ENCODE peak calls at places on chromosomes 13 and 19, in seven cellular contexts. One of them, this sample, is unnamed.

GRCh38 chr13:38674208-38674607 is 12.7 kb upstream of the FREM2 start:
- DNase-seq in PC-9: no peak
- DNase-seq in CD4-positive, alpha-beta T cell: no peak
- DNase-seq in mammary epithelial cell: peak; percentile 35
- DNase-seq in lower lobe of right lung: no peak
- DNase-seq in neural progenitor cell: no peak
- DNase-seq in right cardiac atrium: no peak
- DNase-seq in this sample: no peak

GRCh38 chr19:5718579-5719273 is 1.2 kb downstream of the LONP1 start:
- DNase-seq in PC-9: peak; percentile 70
- DNase-seq in CD4-positive, alpha-beta T cell: no peak
- DNase-seq in mammary epithelial cell: peak; percentile 66
- DNase-seq in lower lobe of right lung: no peak
- DNase-seq in neural progenitor cell: no peak
- DNase-seq in right cardiac atrium: no peak
- DNase-seq in this sample: no peak

GRCh38 chr13:98843482-98843877 is 91.0 kb upstream of the SLC15A1 start:
- DNase-seq in PC-9: no peak
- DNase-seq in CD4-positive, alpha-beta T cell: no peak
- DNase-seq in mammary epithelial cell: no peak
- DNase-seq in lower lobe of right lung: no peak
- DNase-seq in neural progenitor cell: no peak
- DNase-seq in right cardiac atrium: no peak
- DNase-seq in this sample: no peak

GRCh38 chr13:21528616-21529015 is 69.5 kb upstream of the ZDHHC20 start:
- DNase-seq in PC-9: no peak
- DNase-seq in CD4-positive, alpha-beta T cell: no peak
- DNase-seq in mammary epithelial cell: no peak
- DNase-seq in lower lobe of right lung: no peak
- DNase-seq in neural progenitor cell: no peak
- DNase-seq in right cardiac atrium: no peak
- DNase-seq in this sample: no peak

GRCh38 chr13:101875717-101876393 is 423.4 kb downstream of the ITGBL1 start:
- DNase-seq in PC-9: peak; percentile 95
- DNase-seq in CD4-positive, alpha-beta T cell: no peak
- DNase-seq in mammary epithelial cell: peak; percentile 91
- DNase-seq in lower lobe of right lung: no peak
- DNase-seq in neural progenitor cell: no peak
- DNase-seq in right cardiac atrium: no peak
- DNase-seq in this sample: no peak

GRCh38 chr19:36719687-36720556 is 32.5 kb downstream of the ZNF567 start:
- DNase-seq in PC-9: no peak
- DNase-seq in CD4-positive, alpha-beta T cell: no peak
- DNase-seq in mammary epithelial cell: peak; percentile 16
- DNase-seq in lower lobe of right lung: no peak
- DNase-seq in neural progenitor cell: no peak
- DNase-seq in right cardiac atrium: no peak
- DNase-seq in this sample: no peak

GRCh38 chr13:51758691-51759090 is 45.3 kb downstream of the DHRS12 start:
- DNase-seq in PC-9: no peak
- DNase-seq in CD4-positive, alpha-beta T cell: no peak
- DNase-seq in mammary epithelial cell: no peak
- DNase-seq in lower lobe of right lung: no peak
- DNase-seq in neural progenitor cell: no peak
- DNase-seq in right cardiac atrium: no peak
- DNase-seq in this sample: no peak

GRCh38 chr19:41845051-41845590 is 279 bp downstream of the DMRTC2 start:
- DNase-seq in PC-9: no peak
- DNase-seq in CD4-positive, alpha-beta T cell: no peak
- DNase-seq in mammary epithelial cell: no peak
- DNase-seq in lower lobe of right lung: no peak
- DNase-seq in neural progenitor cell: no peak
- DNase-seq in right cardiac atrium: no peak
- DNase-seq in this sample: no peak

GRCh38 chr19:27794444-27795042 is 1418.4 kb downstream of the UQCRFS1 start:
- DNase-seq in PC-9: peak; percentile 34
- DNase-seq in CD4-positive, alpha-beta T cell: no peak
- DNase-seq in mammary epithelial cell: peak; percentile 28
- DNase-seq in lower lobe of right lung: no peak
- DNase-seq in neural progenitor cell: peak; percentile 67
- DNase-seq in right cardiac atrium: no peak
- DNase-seq in this sample: no peak

GRCh38 chr19:27828781-27829275 is 1384.1 kb downstream of the UQCRFS1 start:
- DNase-seq in PC-9: no peak
- DNase-seq in CD4-positive, alpha-beta T cell: no peak
- DNase-seq in mammary epithelial cell: no peak
- DNase-seq in lower lobe of right lung: no peak
- DNase-seq in neural progenitor cell: no peak
- DNase-seq in right cardiac atrium: no peak
- DNase-seq in this sample: no peak

GRCh38 chr13:96860829-96861228 is 133.4 kb downstream of the OXGR1 start:
- DNase-seq in PC-9: no peak
- DNase-seq in CD4-positive, alpha-beta T cell: no peak
- DNase-seq in mammary epithelial cell: no peak
- DNase-seq in lower lobe of right lung: no peak
- DNase-seq in neural progenitor cell: no peak
- DNase-seq in right cardiac atrium: no peak
- DNase-seq in this sample: no peak

GRCh38 chr19:56973713-56974553 is 133.4 kb upstream of the PEG3 start:
- DNase-seq in PC-9: no peak
- DNase-seq in CD4-positive, alpha-beta T cell: no peak
- DNase-seq in mammary epithelial cell: no peak
- DNase-seq in lower lobe of right lung: no peak
- DNase-seq in neural progenitor cell: no peak
- DNase-seq in right cardiac atrium: no peak
- DNase-seq in this sample: no peak

GRCh38 chr13:74929436-74929835 is 552.5 kb downstream of the TBC1D4 start:
- DNase-seq in PC-9: no peak
- DNase-seq in CD4-positive, alpha-beta T cell: no peak
- DNase-seq in mammary epithelial cell: no peak
- DNase-seq in lower lobe of right lung: no peak
- DNase-seq in neural progenitor cell: no peak
- DNase-seq in right cardiac atrium: no peak
- DNase-seq in this sample: no peak

GRCh38 chr13:40179882-40180281 is 486.6 kb downstream of the FOXO1 start:
- DNase-seq in PC-9: no peak
- DNase-seq in CD4-positive, alpha-beta T cell: no peak
- DNase-seq in mammary epithelial cell: no peak
- DNase-seq in lower lobe of right lung: no peak
- DNase-seq in neural progenitor cell: no peak
- DNase-seq in right cardiac atrium: no peak
- DNase-seq in this sample: no peak

GRCh38 chr13:40180776-40181175 is 485.7 kb downstream of the FOXO1 start:
- DNase-seq in PC-9: no peak
- DNase-seq in CD4-positive, alpha-beta T cell: no peak
- DNase-seq in mammary epithelial cell: no peak
- DNase-seq in lower lobe of right lung: no peak
- DNase-seq in neural progenitor cell: no peak
- DNase-seq in right cardiac atrium: no peak
- DNase-seq in this sample: no peak

GRCh38 chr13:40178130-40178529 is 488.3 kb downstream of the FOXO1 start:
- DNase-seq in PC-9: no peak
- DNase-seq in CD4-positive, alpha-beta T cell: no peak
- DNase-seq in mammary epithelial cell: no peak
- DNase-seq in lower lobe of right lung: no peak
- DNase-seq in neural progenitor cell: no peak
- DNase-seq in right cardiac atrium: no peak
- DNase-seq in this sample: no peak

GRCh38 chr13:40179421-40179820 is 487.0 kb downstream of the FOXO1 start:
- DNase-seq in PC-9: no peak
- DNase-seq in CD4-positive, alpha-beta T cell: no peak
- DNase-seq in mammary epithelial cell: no peak
- DNase-seq in lower lobe of right lung: no peak
- DNase-seq in neural progenitor cell: no peak
- DNase-seq in right cardiac atrium: no peak
- DNase-seq in this sample: no peak

DNA sequence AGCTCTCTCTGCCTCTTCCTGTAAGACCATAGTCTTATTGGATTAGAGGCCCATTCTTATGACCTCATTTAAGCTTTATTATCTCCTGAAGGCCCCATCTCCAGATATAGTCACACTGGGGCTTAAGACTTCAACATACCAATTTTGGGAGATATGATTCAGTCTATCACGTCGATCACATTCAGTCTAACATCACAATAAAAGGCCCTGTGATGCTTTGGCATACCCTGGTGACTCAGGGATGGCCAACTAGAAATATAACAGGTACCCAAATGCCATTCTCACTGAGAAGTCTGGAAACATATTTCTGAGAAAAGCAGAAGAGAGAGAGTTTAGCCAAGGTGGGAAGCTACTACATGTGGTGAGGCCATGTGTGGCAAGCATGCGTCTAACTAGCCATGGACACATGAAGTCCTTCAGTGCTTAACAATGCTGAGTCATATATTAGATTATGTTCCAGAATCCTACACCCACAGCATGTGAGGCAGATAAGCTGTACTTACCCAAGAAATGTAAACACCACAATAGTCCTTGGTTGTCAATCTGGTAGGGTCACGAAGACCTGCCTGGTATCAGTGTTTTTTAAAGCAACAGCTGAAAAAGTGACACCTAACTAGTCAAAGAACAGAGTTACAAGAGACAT is 485.1 kb downstream of the FOXO1 start:
- DNase-seq in PC-9: peak; percentile 40
- DNase-seq in CD4-positive, alpha-beta T cell: no peak
- DNase-seq in mammary epithelial cell: peak; percentile 50
- DNase-seq in lower lobe of right lung: no peak
- DNase-seq in neural progenitor cell: no peak
- DNase-seq in right cardiac atrium: no peak
- DNase-seq in this sample: no peak
- H3K27ac ChIP-seq in PC-9: no peak overlapping the region
- H3K27ac ChIP-seq in CD4-positive, alpha-beta T cell: no peak overlapping the region
- H3K27ac ChIP-seq in mammary epithelial cell: no peak overlapping the region
- H3K27ac ChIP-seq in lower lobe of right lung: no peak overlapping the region
- H3K27ac ChIP-seq in neural progenitor cell: no peak overlapping the region
- H3K27ac ChIP-seq in right cardiac atrium: no peak overlapping the region
- H3K27ac ChIP-seq in this sample: no peak overlapping the region

DNA sequence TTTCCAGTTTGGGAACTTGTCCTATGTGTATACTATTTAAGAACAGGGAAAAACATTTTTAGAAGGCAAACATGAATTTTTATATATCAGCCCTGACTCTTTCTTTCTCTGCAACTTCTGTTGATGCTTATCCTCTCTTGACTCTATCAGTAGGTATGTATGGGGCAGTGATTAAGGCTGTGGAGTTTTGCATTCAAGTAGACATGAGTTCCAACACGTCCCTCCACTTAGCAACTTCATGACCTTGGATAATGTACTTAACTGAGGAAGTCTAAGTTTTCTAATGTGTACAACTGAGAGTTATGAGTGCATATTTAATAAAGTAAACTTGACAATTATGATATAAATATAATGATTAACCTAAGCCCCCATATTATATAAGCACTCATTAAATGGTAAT is 414.6 kb downstream of the TDRD3 start:
- DNase-seq in PC-9: no peak
- DNase-seq in CD4-positive, alpha-beta T cell: no peak
- DNase-seq in mammary epithelial cell: no peak
- DNase-seq in lower lobe of right lung: no peak
- DNase-seq in neural progenitor cell: no peak
- DNase-seq in right cardiac atrium: no peak
- DNase-seq in this sample: no peak
- H3K9me3 ChIP-seq in PC-9: no peaks in the 10 kb centered on the region
- H3K9me3 ChIP-seq in CD4-positive, alpha-beta T cell: no peaks in the 10 kb centered on the region
- H3K9me3 ChIP-seq in mammary epithelial cell: no peaks in the 10 kb centered on the region
- H3K9me3 ChIP-seq in lower lobe of right lung: no peaks in the 10 kb centered on the region
- H3K9me3 ChIP-seq in neural progenitor cell: no peaks in the 10 kb centered on the region
- H3K9me3 ChIP-seq in right cardiac atrium: no peaks in the 10 kb centered on the region
- H3K9me3 ChIP-seq in this sample: no peaks in the 10 kb centered on the region

GRCh38 chr13:50531917-50532899 is 311.3 kb downstream of the DLEU7 start:
- DNase-seq in PC-9: no peak
- DNase-seq in CD4-positive, alpha-beta T cell: no peak
- DNase-seq in mammary epithelial cell: no peak
- DNase-seq in lower lobe of right lung: no peak
- DNase-seq in neural progenitor cell: no peak
- DNase-seq in right cardiac atrium: no peak
- DNase-seq in this sample: no peak

GRCh38 chr13:50526771-50527567 is 316.5 kb downstream of the DLEU7 start:
- DNase-seq in PC-9: no peak
- DNase-seq in CD4-positive, alpha-beta T cell: no peak
- DNase-seq in mammary epithelial cell: no peak
- DNase-seq in lower lobe of right lung: no peak
- DNase-seq in neural progenitor cell: no peak
- DNase-seq in right cardiac atrium: peak; percentile 59
- DNase-seq in this sample: no peak

GRCh38 chr13:50529154-50529882 is 314.2 kb downstream of the DLEU7 start:
- DNase-seq in PC-9: no peak
- DNase-seq in CD4-positive, alpha-beta T cell: no peak
- DNase-seq in mammary epithelial cell: peak; percentile 86
- DNase-seq in lower lobe of right lung: peak; percentile 88
- DNase-seq in neural progenitor cell: no peak
- DNase-seq in right cardiac atrium: peak; percentile 96
- DNase-seq in this sample: no peak

GRCh38 chr13:50524540-50524939 is 319.0 kb downstream of the DLEU7 start:
- DNase-seq in PC-9: no peak
- DNase-seq in CD4-positive, alpha-beta T cell: no peak
- DNase-seq in mammary epithelial cell: no peak
- DNase-seq in lower lobe of right lung: no peak
- DNase-seq in neural progenitor cell: no peak
- DNase-seq in right cardiac atrium: no peak
- DNase-seq in this sample: no peak

DNA sequence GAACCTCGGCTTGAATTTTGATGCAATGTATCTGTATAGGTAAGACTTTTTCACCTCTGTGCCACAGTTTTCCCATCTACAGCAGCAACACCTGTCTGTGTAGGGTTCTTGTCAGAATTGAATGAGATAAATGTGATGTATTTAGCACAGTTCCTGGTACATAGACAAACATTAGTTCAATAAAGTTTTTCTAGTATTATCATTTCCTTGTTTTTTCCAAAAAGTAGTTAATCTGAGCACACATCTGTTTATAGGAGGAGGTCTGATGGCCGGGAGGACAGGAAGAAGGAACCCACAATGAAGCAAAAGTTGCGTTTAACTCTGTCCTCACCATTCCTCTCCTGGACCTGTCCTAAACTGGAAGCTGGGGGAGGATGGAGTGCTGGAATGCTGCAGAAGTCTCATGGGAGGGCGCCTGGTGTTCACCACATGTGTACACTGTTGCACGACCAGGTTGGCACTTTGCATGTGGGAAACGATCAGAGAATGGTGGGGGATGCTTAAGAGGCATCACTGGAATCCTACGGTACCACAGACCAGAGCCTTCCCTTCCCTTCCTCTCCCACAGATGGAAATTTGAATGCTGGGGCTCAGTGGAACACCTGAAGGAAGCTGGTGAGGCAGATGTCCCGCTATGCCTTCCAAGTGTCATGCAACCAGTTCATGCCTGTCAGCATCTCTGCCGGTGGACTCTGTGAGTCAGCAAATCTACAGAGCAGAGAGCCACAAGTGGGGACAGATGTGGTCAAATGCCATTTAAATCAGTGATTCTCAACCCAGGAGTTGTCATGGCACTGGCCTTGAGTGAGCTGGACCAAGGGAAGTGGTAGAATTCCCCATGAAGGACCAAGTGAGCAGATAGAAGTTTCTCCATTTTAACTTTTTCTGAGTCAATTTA is 315.6 kb downstream of the DLEU7 start:
- DNase-seq in PC-9: no peak
- DNase-seq in CD4-positive, alpha-beta T cell: no peak
- DNase-seq in mammary epithelial cell: peak; percentile 45
- DNase-seq in lower lobe of right lung: no peak
- DNase-seq in neural progenitor cell: no peak
- DNase-seq in right cardiac atrium: peak; percentile 37
- DNase-seq in this sample: no peak
- H3K27ac ChIP-seq in PC-9: no peak overlapping the region
- H3K27ac ChIP-seq in CD4-positive, alpha-beta T cell: no peak overlapping the region
- H3K27ac ChIP-seq in mammary epithelial cell: no peak overlapping the region
- H3K27ac ChIP-seq in lower lobe of right lung: no peak overlapping the region
- H3K27ac ChIP-seq in neural progenitor cell: no peak overlapping the region
- H3K27ac ChIP-seq in right cardiac atrium: no peak overlapping the region
- H3K27ac ChIP-seq in this sample: peak overlapping the region; percentile 65

GRCh38 chr19:50458396-50459066 is 17.8 kb upstream of the EMC10 start:
- DNase-seq in PC-9: no peak
- DNase-seq in CD4-positive, alpha-beta T cell: no peak
- DNase-seq in mammary epithelial cell: no peak
- DNase-seq in lower lobe of right lung: no peak
- DNase-seq in neural progenitor cell: no peak
- DNase-seq in right cardiac atrium: no peak
- DNase-seq in this sample: no peak
- H3K9me3 ChIP-seq in PC-9: no peaks in the 10 kb centered on the region
- H3K9me3 ChIP-seq in CD4-positive, alpha-beta T cell: no peaks in the 10 kb centered on the region
- H3K9me3 ChIP-seq in mammary epithelial cell: no peaks in the 10 kb centered on the region
- H3K9me3 ChIP-seq in lower lobe of right lung: no peaks in the 10 kb centered on the region
- H3K9me3 ChIP-seq in neural progenitor cell: no peaks in the 10 kb centered on the region
- H3K9me3 ChIP-seq in right cardiac atrium: no peaks in the 10 kb centered on the region
- H3K9me3 ChIP-seq in this sample: no peaks in the 10 kb centered on the region